ENCODE peak calls at places on chromosomes 6 and 20, in ten cellular contexts. One of them, this sample, is unnamed.

GRCh38 chr6:107534762-107535161 is 44.8 kb downstream of the SOBP start:
- DNase-seq in CD8-positive, alpha-beta T cell: no peak
- DNase-seq in type B pancreatic cell: no peak
- DNase-seq in RWPE1: no peak
- DNase-seq in Peyer's patch: no peak
- DNase-seq in foreskin fibroblast: no peak
- DNase-seq in psoas muscle: no peak
- DNase-seq in tibial artery: no peak
- DNase-seq in WERI-Rb-1: no peak
- DNase-seq in GM13976: no peak
- DNase-seq in this sample: no peak

GRCh38 chr6:21046276-21046675 is 512.0 kb downstream of the CDKAL1 start:
- DNase-seq in type B pancreatic cell: no peak
- DNase-seq in foreskin fibroblast: no peak
- DNase-seq in psoas muscle: no peak
- DNase-seq in WERI-Rb-1: no peak
- DNase-seq in RWPE1: no peak
- DNase-seq in GM13976: no peak
- DNase-seq in CD8-positive, alpha-beta T cell: no peak
- DNase-seq in tibial artery: no peak
- DNase-seq in Peyer's patch: no peak
- DNase-seq in this sample: peak

GRCh38 chr20:38267251-38267650 is 6.7 kb upstream of the KIAA1755 start:
- DNase-seq in GM13976: no peak
- DNase-seq in type B pancreatic cell: no peak
- DNase-seq in Peyer's patch: no peak
- DNase-seq in tibial artery: no peak
- DNase-seq in psoas muscle: no peak
- DNase-seq in WERI-Rb-1: no peak
- DNase-seq in foreskin fibroblast: no peak
- DNase-seq in RWPE1: no peak
- DNase-seq in CD8-positive, alpha-beta T cell: no peak
- DNase-seq in this sample: no peak

GRCh38 chr6:42572523-42572922 is 8.7 kb downstream of the UBR2 start:
- DNase-seq in Peyer's patch: no peak
- DNase-seq in foreskin fibroblast: no peak
- DNase-seq in type B pancreatic cell: no peak
- DNase-seq in psoas muscle: no peak
- DNase-seq in tibial artery: no peak
- DNase-seq in WERI-Rb-1: no peak
- DNase-seq in CD8-positive, alpha-beta T cell: no peak
- DNase-seq in GM13976: peak
- DNase-seq in RWPE1: no peak
- DNase-seq in this sample: no peak

GRCh38 chr20:50601511-50602431 is 89.6 kb downstream of the RIPOR3 start:
- DNase-seq in WERI-Rb-1: no peak
- DNase-seq in CD8-positive, alpha-beta T cell: no peak
- DNase-seq in type B pancreatic cell: no peak
- DNase-seq in Peyer's patch: no peak
- DNase-seq in RWPE1: no peak
- DNase-seq in tibial artery: no peak
- DNase-seq in GM13976: no peak
- DNase-seq in psoas muscle: no peak
- DNase-seq in foreskin fibroblast: no peak
- DNase-seq in this sample: no peak

GRCh38 chr6:21384211-21384610 is 209.3 kb upstream of the SOX4 start:
- DNase-seq in foreskin fibroblast: no peak
- DNase-seq in RWPE1: no peak
- DNase-seq in CD8-positive, alpha-beta T cell: no peak
- DNase-seq in Peyer's patch: no peak
- DNase-seq in GM13976: no peak
- DNase-seq in psoas muscle: no peak
- DNase-seq in tibial artery: no peak
- DNase-seq in WERI-Rb-1: no peak
- DNase-seq in type B pancreatic cell: no peak
- DNase-seq in this sample: no peak

GRCh38 chr6:1911476-1911875 is 301.8 kb downstream of the FOXC1 start:
- DNase-seq in Peyer's patch: no peak
- DNase-seq in WERI-Rb-1: no peak
- DNase-seq in type B pancreatic cell: no peak
- DNase-seq in foreskin fibroblast: peak
- DNase-seq in tibial artery: no peak
- DNase-seq in RWPE1: no peak
- DNase-seq in CD8-positive, alpha-beta T cell: no peak
- DNase-seq in GM13976: no peak
- DNase-seq in psoas muscle: no peak
- DNase-seq in this sample: no peak

GRCh38 chr20:38350879-38351775 is 4.8 kb downstream of the LBP start:
- DNase-seq in RWPE1: no peak
- DNase-seq in WERI-Rb-1: no peak
- DNase-seq in foreskin fibroblast: no peak
- DNase-seq in psoas muscle: peak
- DNase-seq in type B pancreatic cell: no peak
- DNase-seq in tibial artery: peak
- DNase-seq in CD8-positive, alpha-beta T cell: no peak
- DNase-seq in Peyer's patch: peak
- DNase-seq in GM13976: no peak
- DNase-seq in this sample: no peak

GRCh38 chr6:160261991-160262718 is 3.5 kb upstream of the SLC22A2 start:
- DNase-seq in RWPE1: no peak
- DNase-seq in tibial artery: no peak
- DNase-seq in WERI-Rb-1: no peak
- DNase-seq in psoas muscle: no peak
- DNase-seq in type B pancreatic cell: no peak
- DNase-seq in CD8-positive, alpha-beta T cell: no peak
- DNase-seq in foreskin fibroblast: no peak
- DNase-seq in GM13976: no peak
- DNase-seq in Peyer's patch: no peak
- DNase-seq in this sample: no peak

GRCh38 chr6:1686117-1687098 is 76.7 kb downstream of the FOXC1 start:
- DNase-seq in CD8-positive, alpha-beta T cell: no peak
- DNase-seq in WERI-Rb-1: no peak
- DNase-seq in RWPE1: peak
- DNase-seq in Peyer's patch: no peak
- DNase-seq in foreskin fibroblast: peak
- DNase-seq in GM13976: no peak
- DNase-seq in psoas muscle: no peak
- DNase-seq in tibial artery: peak
- DNase-seq in type B pancreatic cell: no peak
- DNase-seq in this sample: no peak

GRCh38 chr6:142842423-142843261 is 102.3 kb downstream of the HIVEP2 start:
- DNase-seq in psoas muscle: no peak
- DNase-seq in Peyer's patch: no peak
- DNase-seq in WERI-Rb-1: no peak
- DNase-seq in type B pancreatic cell: no peak
- DNase-seq in GM13976: peak
- DNase-seq in tibial artery: no peak
- DNase-seq in RWPE1: no peak
- DNase-seq in foreskin fibroblast: no peak
- DNase-seq in CD8-positive, alpha-beta T cell: peak
- DNase-seq in this sample: no peak

GRCh38 chr6:582370-582769 is 74.5 kb downstream of the HUS1B start:
- DNase-seq in WERI-Rb-1: no peak
- DNase-seq in tibial artery: no peak
- DNase-seq in type B pancreatic cell: no peak
- DNase-seq in RWPE1: peak
- DNase-seq in Peyer's patch: no peak
- DNase-seq in foreskin fibroblast: no peak
- DNase-seq in CD8-positive, alpha-beta T cell: no peak
- DNase-seq in psoas muscle: no peak
- DNase-seq in GM13976: no peak
- DNase-seq in this sample: peak

GRCh38 chr6:3228046-3228671 is 706 bp upstream of the TUBB2B start:
- DNase-seq in psoas muscle: no peak
- DNase-seq in Peyer's patch: no peak
- DNase-seq in CD8-positive, alpha-beta T cell: peak
- DNase-seq in WERI-Rb-1: peak
- DNase-seq in type B pancreatic cell: peak
- DNase-seq in RWPE1: no peak
- DNase-seq in foreskin fibroblast: no peak
- DNase-seq in GM13976: peak
- DNase-seq in tibial artery: no peak
- DNase-seq in this sample: peak

GRCh38 chr6:104959453-104959858 is 2.5 kb downstream of the LIN28B start:
- DNase-seq in GM13976: no peak
- DNase-seq in Peyer's patch: no peak
- DNase-seq in RWPE1: no peak
- DNase-seq in foreskin fibroblast: no peak
- DNase-seq in tibial artery: no peak
- DNase-seq in WERI-Rb-1: no peak
- DNase-seq in CD8-positive, alpha-beta T cell: no peak
- DNase-seq in type B pancreatic cell: no peak
- DNase-seq in psoas muscle: no peak
- DNase-seq in this sample: no peak

GRCh38 chr6:67131827-67132226 is 1424.8 kb upstream of the EYS start:
- DNase-seq in tibial artery: peak
- DNase-seq in GM13976: no peak
- DNase-seq in WERI-Rb-1: no peak
- DNase-seq in type B pancreatic cell: no peak
- DNase-seq in psoas muscle: no peak
- DNase-seq in RWPE1: no peak
- DNase-seq in Peyer's patch: no peak
- DNase-seq in foreskin fibroblast: no peak
- DNase-seq in CD8-positive, alpha-beta T cell: no peak
- DNase-seq in this sample: no peak

GRCh38 chr6:167849846-167850459 is 23.2 kb downstream of the AFDN start:
- DNase-seq in WERI-Rb-1: no peak
- DNase-seq in RWPE1: peak
- DNase-seq in type B pancreatic cell: no peak
- DNase-seq in psoas muscle: no peak
- DNase-seq in foreskin fibroblast: no peak
- DNase-seq in tibial artery: no peak
- DNase-seq in GM13976: no peak
- DNase-seq in Peyer's patch: no peak
- DNase-seq in CD8-positive, alpha-beta T cell: no peak
- DNase-seq in this sample: no peak
- TF ChIP-seq CTCF in WERI-Rb-1: no peak
- TF ChIP-seq CTCF in RWPE1: no peak
- TF ChIP-seq CTCF in type B pancreatic cell: no peak
- TF ChIP-seq CTCF in psoas muscle: no peak
- TF ChIP-seq CTCF in foreskin fibroblast: no peak
- TF ChIP-seq CTCF in tibial artery: no peak
- TF ChIP-seq CTCF in GM13976: no peak
- TF ChIP-seq CTCF in Peyer's patch: no peak
- TF ChIP-seq CTCF in CD8-positive, alpha-beta T cell: no peak
- TF ChIP-seq CTCF in this sample: no peak

DNA sequence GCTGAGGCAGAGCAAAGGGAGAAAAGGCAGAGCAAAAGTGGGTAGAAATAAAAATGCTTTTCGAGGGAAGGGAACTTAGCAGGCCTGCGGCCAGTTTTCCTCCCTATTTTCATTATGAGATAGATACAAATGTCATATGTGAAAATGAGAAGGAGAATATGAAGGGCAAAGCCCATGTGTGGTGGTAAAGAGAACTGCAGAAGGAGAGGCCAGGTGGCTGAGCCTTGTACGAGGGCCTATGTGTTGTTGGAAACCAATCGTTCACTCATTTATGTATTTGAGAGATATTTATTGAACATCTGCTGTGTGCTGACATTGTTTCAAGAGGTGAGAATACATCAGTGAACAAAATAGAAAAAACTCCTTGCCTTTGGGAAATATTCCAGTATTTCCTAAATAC is 147.7 kb downstream of the SH3BGRL2 start:
- DNase-seq in psoas muscle: no peak
- DNase-seq in type B pancreatic cell: no peak
- DNase-seq in foreskin fibroblast: no peak
- DNase-seq in WERI-Rb-1: no peak
- DNase-seq in GM13976: no peak
- DNase-seq in Peyer's patch: no peak
- DNase-seq in RWPE1: no peak
- DNase-seq in CD8-positive, alpha-beta T cell: no peak
- DNase-seq in tibial artery: no peak
- DNase-seq in this sample: no peak
- TF ChIP-seq CTCF in psoas muscle: no peak
- TF ChIP-seq CTCF in type B pancreatic cell: no peak
- TF ChIP-seq CTCF in foreskin fibroblast: no peak
- TF ChIP-seq CTCF in WERI-Rb-1: no peak
- TF ChIP-seq CTCF in GM13976: no peak
- TF ChIP-seq CTCF in Peyer's patch: no peak
- TF ChIP-seq CTCF in RWPE1: no peak
- TF ChIP-seq CTCF in CD8-positive, alpha-beta T cell: no peak
- TF ChIP-seq CTCF in tibial artery: no peak
- TF ChIP-seq CTCF in this sample: no peak

GRCh38 chr20:58692579-58693225 is at the start of gene NPEPL1:
- DNase-seq in RWPE1: peak
- DNase-seq in GM13976: peak
- DNase-seq in foreskin fibroblast: peak
- DNase-seq in psoas muscle: peak
- DNase-seq in CD8-positive, alpha-beta T cell: peak
- DNase-seq in Peyer's patch: peak
- DNase-seq in type B pancreatic cell: peak
- DNase-seq in WERI-Rb-1: peak
- DNase-seq in tibial artery: no peak
- DNase-seq in this sample: peak
- TF ChIP-seq CTCF in RWPE1: peak
- TF ChIP-seq CTCF in GM13976: peak
- TF ChIP-seq CTCF in foreskin fibroblast: no peak
- TF ChIP-seq CTCF in psoas muscle: peak
- TF ChIP-seq CTCF in CD8-positive, alpha-beta T cell: no peak
- TF ChIP-seq CTCF in Peyer's patch: peak
- TF ChIP-seq CTCF in type B pancreatic cell: no peak
- TF ChIP-seq CTCF in WERI-Rb-1: no peak
- TF ChIP-seq CTCF in tibial artery: no peak
- TF ChIP-seq CTCF in this sample: no peak

GRCh38 chr20:63253065-63253437 is 1.2 kb downstream of the NKAIN4 start:
- DNase-seq in type B pancreatic cell: no peak
- DNase-seq in GM13976: no peak
- DNase-seq in psoas muscle: no peak
- DNase-seq in foreskin fibroblast: no peak
- DNase-seq in Peyer's patch: no peak
- DNase-seq in RWPE1: no peak
- DNase-seq in CD8-positive, alpha-beta T cell: no peak
- DNase-seq in tibial artery: no peak
- DNase-seq in WERI-Rb-1: no peak
- DNase-seq in this sample: no peak

GRCh38 chr20:63253438-63254236 is 626 bp downstream of the NKAIN4 start:
- DNase-seq in RWPE1: peak
- DNase-seq in psoas muscle: no peak
- DNase-seq in tibial artery: no peak
- DNase-seq in foreskin fibroblast: no peak
- DNase-seq in type B pancreatic cell: no peak
- DNase-seq in Peyer's patch: no peak
- DNase-seq in WERI-Rb-1: no peak
- DNase-seq in GM13976: no peak
- DNase-seq in CD8-positive, alpha-beta T cell: no peak
- DNase-seq in this sample: peak

GRCh38 chr20:63254237-63254535 is at the start of gene NKAIN4:
- DNase-seq in type B pancreatic cell: no peak
- DNase-seq in WERI-Rb-1: no peak
- DNase-seq in GM13976: no peak
- DNase-seq in tibial artery: no peak
- DNase-seq in foreskin fibroblast: no peak
- DNase-seq in CD8-positive, alpha-beta T cell: no peak
- DNase-seq in RWPE1: no peak
- DNase-seq in psoas muscle: no peak
- DNase-seq in Peyer's patch: no peak
- DNase-seq in this sample: peak

GRCh38 chr20:63255911-63256704 is 1.8 kb upstream of the NKAIN4 start:
- DNase-seq in RWPE1: peak
- DNase-seq in tibial artery: no peak
- DNase-seq in WERI-Rb-1: no peak
- DNase-seq in type B pancreatic cell: no peak
- DNase-seq in GM13976: no peak
- DNase-seq in psoas muscle: no peak
- DNase-seq in Peyer's patch: no peak
- DNase-seq in CD8-positive, alpha-beta T cell: no peak
- DNase-seq in foreskin fibroblast: no peak
- DNase-seq in this sample: no peak

GRCh38 chr20:63254536-63255384 is 497 bp upstream of the NKAIN4 start:
- DNase-seq in RWPE1: no peak
- DNase-seq in tibial artery: no peak
- DNase-seq in Peyer's patch: no peak
- DNase-seq in CD8-positive, alpha-beta T cell: no peak
- DNase-seq in GM13976: peak
- DNase-seq in foreskin fibroblast: no peak
- DNase-seq in type B pancreatic cell: no peak
- DNase-seq in WERI-Rb-1: peak
- DNase-seq in psoas muscle: no peak
- DNase-seq in this sample: peak
- TF ChIP-seq CTCF in RWPE1: no peak
- TF ChIP-seq CTCF in tibial artery: no peak
- TF ChIP-seq CTCF in Peyer's patch: no peak
- TF ChIP-seq CTCF in CD8-positive, alpha-beta T cell: no peak
- TF ChIP-seq CTCF in GM13976: no peak
- TF ChIP-seq CTCF in foreskin fibroblast: no peak
- TF ChIP-seq CTCF in type B pancreatic cell: no peak
- TF ChIP-seq CTCF in WERI-Rb-1: peak
- TF ChIP-seq CTCF in psoas muscle: no peak
- TF ChIP-seq CTCF in this sample: no peak